ENCODE peak calls at places on chromosome 14, in eight cellular contexts. L is CD8-positive, alpha-beta memory T cell; T is brain microvascular endothelial cell; K is neural progenitor cell; Y is mesendoderm; D is lower lobe of right lung; M is astrocyte; R is heart right ventricle. U is an unnamed sample.

GRCh38 chr14:68364823-68365222 is 428.0 kb downstream of the ZFP36L1 start:
- DNase-seq in M (peak; percentile 44), R (no peak), D (no peak), T (no peak), Y (peak; percentile 70), K (no peak), L (no peak), U (peak; percentile 43)

GRCh38 chr14:102020058-102020971 is 55.9 kb downstream of the DYNC1H1 start:
- DNase-seq in T (peak; percentile 34), Y (no peak), D (no peak), L (no peak), R (no peak), K (no peak), M (peak; percentile 96), U (no peak)

GRCh38 chr14:91484744-91485143 is 25.4 kb downstream of the PPP4R3A start:
- DNase-seq in D (no peak), Y (no peak), K (no peak), R (no peak), L (no peak), T (no peak), M (peak; percentile 14), U (no peak)

GRCh38 chr14:36474593-36474992 is 45.4 kb downstream of the NKX2-1 start:
- DNase-seq in R (no peak), D (no peak), Y (no peak), M (no peak), T (no peak), L (no peak), K (no peak), U (no peak)

GRCh38 chr14:88829685-88830302 is 5.3 kb downstream of the TTC8 start:
- DNase-seq in Y (no peak), L (no peak), K (no peak), R (no peak), D (no peak), M (no peak), T (no peak), U (no peak)

GRCh38 chr14:29273513-29273912 is 506.9 kb downstream of the FOXG1 start:
- DNase-seq in M (no peak), Y (peak; percentile 9), D (no peak), K (no peak), R (no peak), T (no peak), L (no peak), U (no peak)

GRCh38 chr14:68987653-68988036 is 8.5 kb upstream of the ACTN1 start:
- DNase-seq in D (no peak), M (no peak), L (no peak), R (no peak), Y (peak; percentile 81), K (peak; percentile 47), T (no peak), U (no peak)

GRCh38 chr14:69696633-69697557 is 70.0 kb upstream of the SRSF5 start:
- DNase-seq in R (no peak), M (peak; percentile 32), L (no peak), T (no peak), D (no peak), Y (no peak), K (no peak), U (no peak)

GRCh38 chr14:37443461-37443860 is 151.6 kb downstream of the FOXA1 start:
- DNase-seq in Y (no peak), T (no peak), R (no peak), L (no peak), M (peak; percentile 4), K (no peak), D (no peak), U (no peak)

GRCh38 chr14:54901380-54902142 is 1.1 kb downstream of the GCH1 start:
- DNase-seq in K (peak; percentile 40), R (no peak), L (peak; percentile 8), Y (peak; percentile 19), T (no peak), M (no peak), D (no peak), U (no peak)

GRCh38 chr14:58395565-58395814 is 240 bp upstream of the TOMM20L start:
- DNase-seq in K (no peak), R (no peak), D (no peak), T (no peak), Y (no peak), M (no peak), L (no peak), U (no peak)

GRCh38 chr14:102474934-102475333 is 34.6 kb downstream of the ANKRD9 start:
- DNase-seq in T (no peak), M (peak; percentile 13), D (peak; percentile 76), K (no peak), L (no peak), Y (no peak), R (peak; percentile 84), U (peak; percentile 33)

GRCh38 chr14:85463512-85463911 is 66.4 kb upstream of the FLRT2 start:
- DNase-seq in D (peak; percentile 51), T (no peak), R (no peak), M (no peak), K (no peak), Y (peak; percentile 65), L (no peak), U (no peak)

GRCh38 chr14:103118019-103118662 is 5.1 kb upstream of the TNFAIP2 start:
- DNase-seq in L (no peak), M (no peak), Y (no peak), R (peak; percentile 75), K (no peak), T (no peak), D (peak; percentile 77), U (no peak)

GRCh38 chr14:30680036-30680435 is 57.9 kb downstream of the SCFD1 start:
- DNase-seq in R (no peak), Y (no peak), D (no peak), T (no peak), L (no peak), M (no peak), K (no peak), U (no peak)

GRCh38 chr14:30673071-30673470 is 51.0 kb downstream of the SCFD1 start:
- DNase-seq in D (no peak), M (no peak), R (no peak), L (no peak), T (no peak), Y (no peak), K (no peak), U (no peak)

GRCh38 chr14:30681752-30682355 is 59.7 kb downstream of the SCFD1 start:
- DNase-seq in R (no peak), K (no peak), M (no peak), T (peak; percentile 1), L (no peak), Y (peak; percentile 19), D (no peak), U (no peak)

GRCh38 chr14:30679032-30679431 is 56.9 kb downstream of the SCFD1 start:
- DNase-seq in K (no peak), L (no peak), T (no peak), D (no peak), R (no peak), M (no peak), Y (no peak), U (no peak)
- H3K36me3 ChIP-seq in K (peaks cover 16% of the 10 kb centered on the region), L (peaks cover 4% of the 10 kb centered on the region), T (peaks cover 9% of the 10 kb centered on the region), D (peaks cover 66% of the 10 kb centered on the region), R (no peaks in the 10 kb centered on the region), M (peaks cover 12% of the 10 kb centered on the region), Y (no peaks in the 10 kb centered on the region), U (no peaks in the 10 kb centered on the region)

GRCh38 chr14:32345311-32345771 is 16.2 kb downstream of the AKAP6 start:
- DNase-seq in T (peak; percentile 28), K (no peak), R (no peak), L (no peak), D (no peak), M (peak; percentile 35), Y (peak; percentile 16), U (no peak)

GRCh38 chr14:32352631-32353030 is 23.5 kb downstream of the AKAP6 start:
- DNase-seq in R (no peak), M (peak; percentile 68), T (no peak), D (no peak), Y (no peak), K (no peak), L (no peak), U (no peak)

GRCh38 chr14:32343926-32344430 is 14.9 kb downstream of the AKAP6 start:
- DNase-seq in L (no peak), R (no peak), K (no peak), M (no peak), T (no peak), D (no peak), Y (no peak), U (no peak)

GRCh38 chr14:32350020-32350419 is 20.9 kb downstream of the AKAP6 start:
- DNase-seq in M (no peak), T (no peak), Y (no peak), R (no peak), K (no peak), D (no peak), L (no peak), U (no peak)

DNA sequence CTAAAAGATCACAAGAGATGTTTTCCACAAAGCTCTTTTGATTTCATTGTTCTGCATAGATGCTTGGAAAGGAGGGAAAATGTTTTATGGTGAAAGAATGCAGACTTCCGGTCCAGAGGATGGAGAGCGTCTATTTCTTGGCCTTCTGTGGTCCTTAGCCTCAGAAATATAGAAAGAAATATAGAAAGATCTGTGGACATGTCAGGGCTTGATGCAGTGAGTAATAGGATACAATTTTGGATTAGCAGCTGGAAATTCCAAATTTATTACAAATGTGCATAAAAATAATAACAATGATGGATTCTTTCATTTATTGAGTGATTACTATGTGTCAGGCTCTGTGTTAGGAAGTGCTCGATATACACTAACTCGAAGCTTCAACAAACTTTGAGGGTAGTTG is 20.2 kb downstream of the AKAP6 start:
- DNase-seq in M (no peak), K (no peak), Y (no peak), D (no peak), R (no peak), L (no peak), T (no peak), U (no peak)
- H3K27ac ChIP-seq in M (no peak overlapping the region), K (no peak overlapping the region), Y (no peak overlapping the region), D (no peak overlapping the region), R (no peak overlapping the region), L (no peak overlapping the region), T (no peak overlapping the region), U (no peak overlapping the region)

GRCh38 chr14:100740931-100741330 is 14.2 kb downstream of the DLK1 start:
- DNase-seq in Y (no peak), L (no peak), T (no peak), K (no peak), M (no peak), R (no peak), D (no peak), U (no peak)
- H3K36me3 ChIP-seq in Y (no peaks in the 10 kb centered on the region), L (no peaks in the 10 kb centered on the region), T (no peaks in the 10 kb centered on the region), K (no peaks in the 10 kb centered on the region), M (no peaks in the 10 kb centered on the region), R (no peaks in the 10 kb centered on the region), D (no peaks in the 10 kb centered on the region), U (no peaks in the 10 kb centered on the region)

DNA sequence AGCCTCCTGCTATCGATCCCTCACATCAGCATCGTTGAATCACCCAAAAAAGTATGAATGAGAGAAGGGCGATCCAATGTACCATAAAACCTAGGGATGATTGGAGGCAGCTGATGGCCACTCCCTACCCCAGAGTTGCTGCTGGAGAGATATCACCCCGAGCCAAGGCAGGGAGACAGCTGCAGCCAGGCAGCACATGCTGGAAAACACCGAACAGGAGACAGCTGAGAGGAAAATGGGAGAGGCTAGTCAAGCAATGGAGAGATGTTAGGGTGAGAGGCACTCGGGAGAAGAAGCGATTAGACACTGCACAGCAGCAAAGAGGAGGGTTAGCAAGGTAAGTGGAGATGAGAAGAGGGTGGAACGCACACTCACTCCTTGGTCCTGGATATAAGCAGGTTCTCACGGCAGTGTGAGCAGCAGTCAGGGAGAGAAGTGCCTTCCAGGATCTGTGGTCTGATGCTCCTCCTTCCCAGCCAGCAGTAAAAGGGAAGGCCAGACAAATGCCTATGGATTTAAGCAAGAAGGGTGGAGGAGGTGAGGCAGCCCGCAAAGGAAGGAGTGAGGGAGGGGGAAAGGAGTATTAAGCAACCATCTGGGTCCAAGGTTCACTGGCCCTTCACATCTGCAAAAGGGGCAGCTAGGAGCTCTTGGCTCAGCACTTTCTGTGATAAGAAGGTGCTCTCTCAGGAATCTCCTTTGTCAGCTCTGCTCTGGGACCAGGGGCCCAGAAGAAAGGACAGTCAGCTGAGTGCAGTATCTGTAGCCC is at the start of gene SLC7A7:
- DNase-seq in Y (peak; percentile 75), L (no peak), R (no peak), M (no peak), K (no peak), D (no peak), T (no peak), U (no peak)
- H3K27ac ChIP-seq in Y (peak within 1 kb of the TSS; percentile 29), L (no peak within 1 kb of the TSS), R (peak within 1 kb of the TSS; percentile 55), M (no peak within 1 kb of the TSS), K (no peak within 1 kb of the TSS), D (peak within 1 kb of the TSS; percentile 66), T (no peak within 1 kb of the TSS), U (no peak within 1 kb of the TSS)